ENCODE peak calls at places on chromosomes 7 and 10, in eight cellular contexts. O, G, M, X, J, Q, K and V are unnamed samples.
A peak's percentile ranks its signal among the peaks of the same experiment; 100 is the strongest.

GRCh38 chr10:90969947-90970673 is 49.2 kb upstream of the ANKRD1 start:
- DNase-seq in O (peak; percentile 80), G (no peak), M (peak; percentile 78), X (no peak), J (peak; percentile 70), Q (no peak), K (peak; percentile 50), V (peak; percentile 48)

GRCh38 chr7:132830941-132831340 is 250.9 kb downstream of the CHCHD3 start:
- DNase-seq in O (no peak), G (no peak), M (no peak), X (no peak), J (no peak), Q (no peak), K (peak; percentile 12), V (no peak)

GRCh38 chr10:46551701-46552525 is 4.5 kb downstream of the GPRIN2 start:
- DNase-seq in O (no peak), G (no peak), M (no peak), X (no peak), J (no peak), Q (no peak), K (no peak), V (no peak)

GRCh38 chr10:86693721-86694369 is 25.5 kb downstream of the LDB3 start:
- DNase-seq in O (peak; percentile 81), G (peak; percentile 75), M (peak; percentile 26), X (peak; percentile 87), J (peak; percentile 51), Q (peak; percentile 41), K (peak; percentile 35), V (no peak)

GRCh38 chr7:30348083-30348560 is 63.7 kb downstream of the ZNRF2 start:
- DNase-seq in O (peak; percentile 95), G (no peak), M (peak; percentile 93), X (peak; percentile 40), J (peak; percentile 88), Q (peak; percentile 76), K (peak; percentile 80), V (peak; percentile 92)

GRCh38 chr10:100939763-100940344 is 27.1 kb downstream of the SLF2 start:
- DNase-seq in O (peak; percentile 28), G (no peak), M (no peak), X (no peak), J (peak; percentile 69), Q (no peak), K (no peak), V (no peak)

GRCh38 chr7:124076844-124077243 is 44.0 kb upstream of the TMEM229A start:
- DNase-seq in O (no peak), G (no peak), M (no peak), X (no peak), J (no peak), Q (no peak), K (no peak), V (no peak)

GRCh38 chr10:131233611-131234258 is 77.8 kb downstream of the TCERG1L start:
- DNase-seq in O (no peak), G (no peak), M (no peak), X (peak; percentile 16), J (no peak), Q (no peak), K (no peak), V (no peak)

GRCh38 chr7:26683277-26683676 is 181.1 kb downstream of the SKAP2 start:
- DNase-seq in O (no peak), G (no peak), M (no peak), X (no peak), J (no peak), Q (no peak), K (no peak), V (no peak)

GRCh38 chr10:76432274-76433012 is 1001.0 kb downstream of the LRMDA start:
- DNase-seq in O (peak; percentile 87), G (peak; percentile 18), M (peak; percentile 85), X (peak; percentile 54), J (peak; percentile 74), Q (no peak), K (peak; percentile 100), V (peak; percentile 74)

GRCh38 chr10:78863121-78863520 is 205.6 kb upstream of the ZMIZ1 start:
- DNase-seq in O (no peak), G (peak; percentile 62), M (no peak), X (no peak), J (no peak), Q (no peak), K (no peak), V (no peak)

GRCh38 chr10:133292919-133293809 is 15.5 kb downstream of the TUBGCP2 start:
- DNase-seq in O (peak; percentile 89), G (peak; percentile 34), M (peak; percentile 42), X (no peak), J (peak; percentile 75), Q (peak; percentile 63), K (peak; percentile 93), V (peak; percentile 79)

GRCh38 chr10:13560597-13560996 is 26.2 kb upstream of the PRPF18 start:
- DNase-seq in O (peak; percentile 10), G (no peak), M (peak; percentile 78), X (no peak), J (peak; percentile 41), Q (no peak), K (peak; percentile 45), V (peak; percentile 1)

GRCh38 chr10:13550813-13551212 is 22.0 kb upstream of the BEND7 start:
- DNase-seq in O (no peak), G (no peak), M (no peak), X (no peak), J (no peak), Q (no peak), K (no peak), V (no peak)

GRCh38 chr10:13559124-13559700 is 27.6 kb upstream of the PRPF18 start:
- DNase-seq in O (peak; percentile 0), G (no peak), M (no peak), X (no peak), J (peak; percentile 8), Q (no peak), K (peak; percentile 47), V (peak; percentile 19)

DNA sequence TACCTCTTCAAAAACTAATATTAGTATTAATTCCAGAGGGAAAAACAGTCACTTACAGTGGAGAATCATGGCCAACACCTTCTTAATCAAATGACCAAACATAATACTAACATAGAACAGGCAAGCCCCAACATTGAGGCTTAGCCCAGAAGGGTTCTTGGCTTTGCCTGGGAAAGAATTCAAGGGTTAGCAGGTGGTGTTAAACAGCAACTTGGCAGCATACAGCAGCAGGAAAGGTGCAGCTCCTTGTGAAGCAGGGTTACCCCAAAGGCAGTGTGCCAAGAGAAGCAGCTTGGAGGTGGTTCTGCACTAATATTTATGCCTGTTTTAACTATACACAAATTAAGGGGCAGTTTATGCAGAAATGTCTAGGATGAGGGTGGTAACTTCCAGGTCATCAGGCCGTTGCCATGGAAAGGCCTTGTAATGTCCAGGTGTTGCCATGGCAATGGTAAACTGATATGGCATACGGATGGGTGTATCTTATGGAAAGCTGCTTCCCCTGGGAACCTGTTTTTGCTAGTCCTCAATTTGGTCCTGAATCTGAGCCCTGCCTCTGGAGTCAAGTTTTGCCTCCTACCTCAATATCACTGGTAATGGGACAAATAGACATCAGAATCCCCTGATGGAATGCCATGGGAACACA is 27.2 kb upstream of the BEND7 start:
- DNase-seq in O (no peak), G (no peak), M (no peak), X (peak; percentile 15), J (no peak), Q (no peak), K (no peak), V (no peak)
- H3K36me3 ChIP-seq in O (no peaks in the 10 kb centered on the region), G (no peaks in the 10 kb centered on the region), M (no peaks in the 10 kb centered on the region), X (no peaks in the 10 kb centered on the region), J (no peaks in the 10 kb centered on the region), Q (no peaks in the 10 kb centered on the region), K (no peaks in the 10 kb centered on the region), V (no peaks in the 10 kb centered on the region)

GRCh38 chr7:95545007-95545615 is 51.2 kb downstream of the PDK4 start:
- DNase-seq in O (peak; percentile 81), G (no peak), M (peak; percentile 47), X (peak; percentile 62), J (peak; percentile 65), Q (peak; percentile 83), K (peak; percentile 71), V (peak; percentile 54)
- H2AFZ ChIP-seq in O (peak overlapping the region; percentile 86), G (peak overlapping the region; percentile 77), M (peak overlapping the region; percentile 54), X (no peak overlapping the region), J (no peak overlapping the region), Q (peak overlapping the region; percentile 92), K (peak overlapping the region; percentile 83), V (peak overlapping the region; percentile 71)

DNA sequence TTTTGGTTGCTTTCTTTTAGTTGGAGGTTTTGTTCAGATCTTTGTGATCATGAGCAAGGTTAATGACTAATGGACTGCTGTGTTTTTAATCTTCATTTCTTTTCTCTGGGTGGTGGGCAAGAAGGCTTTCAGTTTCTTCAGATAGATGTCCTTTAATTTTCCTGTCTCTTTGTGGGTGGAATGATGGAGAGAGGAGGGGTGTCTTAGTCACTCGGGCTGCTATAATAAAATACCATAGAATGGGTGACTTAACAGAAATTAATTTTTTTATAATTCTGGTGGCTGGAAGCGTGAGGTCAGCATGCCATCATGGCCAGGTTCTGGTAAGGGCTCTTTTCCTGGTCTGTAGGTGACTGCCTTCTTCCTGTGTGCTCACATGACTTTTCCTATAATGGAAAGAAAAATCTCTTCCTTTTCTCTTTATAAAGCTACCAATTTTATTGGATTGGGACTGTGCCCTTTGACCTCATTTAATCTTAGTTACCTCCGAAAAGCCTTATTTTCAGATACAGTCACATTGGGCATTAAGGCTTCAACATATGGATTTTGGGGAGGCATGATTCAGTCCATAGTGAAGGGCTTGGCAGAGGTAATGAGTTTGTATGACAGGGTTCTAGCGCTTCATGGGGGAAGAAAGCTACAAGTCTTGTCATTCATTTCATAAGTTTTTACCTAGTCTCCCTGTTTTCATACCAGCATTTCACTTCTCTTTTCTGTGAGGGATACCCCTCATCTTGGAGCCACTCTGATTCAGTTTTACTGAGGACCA is 6.4 kb downstream of the RSBN1L start:
- DNase-seq in O (peak; percentile 45), G (no peak), M (peak; percentile 41), X (no peak), J (no peak), Q (no peak), K (no peak), V (no peak)
- H3K4me1 ChIP-seq in O (peaks cover 29% of the 10 kb centered on the region), G (peaks cover 3% of the 10 kb centered on the region), M (peaks cover 12% of the 10 kb centered on the region), X (peaks cover 16% of the 10 kb centered on the region), J (peaks cover 1% of the 10 kb centered on the region), Q (peaks cover 18% of the 10 kb centered on the region), K (peaks cover 24% of the 10 kb centered on the region), V (no peaks in the 10 kb centered on the region)

GRCh38 chr10:113148899-113149298 is 198.9 kb downstream of the TCF7L2 start:
- DNase-seq in O (no peak), G (no peak), M (no peak), X (no peak), J (no peak), Q (no peak), K (no peak), V (no peak)
- H3K36me3 ChIP-seq in O (peaks cover 78% of the 10 kb centered on the region), G (peaks cover 32% of the 10 kb centered on the region), M (peaks cover 48% of the 10 kb centered on the region), X (peaks cover 81% of the 10 kb centered on the region), J (peaks cover 62% of the 10 kb centered on the region), Q (peaks cover 14% of the 10 kb centered on the region), K (peaks cover 62% of the 10 kb centered on the region), V (peaks cover 13% of the 10 kb centered on the region)

GRCh38 chr7:5432691-5433090 is 9.1 kb upstream of the TNRC18 start:
- DNase-seq in O (no peak), G (no peak), M (no peak), X (no peak), J (no peak), Q (no peak), K (no peak), V (no peak)
- H2AFZ ChIP-seq in O (no peak overlapping the region), G (no peak overlapping the region), M (no peak overlapping the region), X (no peak overlapping the region), J (no peak overlapping the region), Q (no peak overlapping the region), K (no peak overlapping the region), V (no peak overlapping the region)

GRCh38 chr7:100705753-100706671 is at the start of gene POP7:
- DNase-seq in O (peak; percentile 100), G (peak; percentile 99), M (peak; percentile 90), X (peak; percentile 100), J (peak; percentile 97), Q (peak; percentile 98), K (peak; percentile 98), V (peak; percentile 97)
- H3K4me1 ChIP-seq in O (peaks cover 6% of the 10 kb centered on the region), G (peaks cover 6% of the 10 kb centered on the region), M (peaks cover 8% of the 10 kb centered on the region), X (no peaks in the 10 kb centered on the region), J (peaks cover 4% of the 10 kb centered on the region), Q (peaks cover 12% of the 10 kb centered on the region), K (peaks cover 9% of the 10 kb centered on the region), V (peaks cover 12% of the 10 kb centered on the region)